ENCODE peak calls at places on chromosomes 16 and 17, in seven cellular contexts. F is ovary, Q is body of pancreas, T is heart left ventricle, H is A549, E is thyroid gland, U is esophagus squamous epithelium. X is an unnamed sample.

GRCh38 chr17:3965123-3965800 is 1.0 kb upstream of the ATP2A3 start:
- DNase-seq in F (no peak), Q (peak; percentile 74), T (peak; percentile 68), H (peak; percentile 92), E (peak; percentile 57), U (peak; percentile 20), X (no peak)

GRCh38 chr17:59437766-59438165 is 106.3 kb downstream of the YPEL2 start:
- DNase-seq in F (no peak), Q (no peak), T (no peak), H (no peak), E (no peak), U (no peak), X (no peak)

GRCh38 chr17:37134050-37134449 is 185.3 kb downstream of the AATF start:
- DNase-seq in F (no peak), Q (no peak), T (no peak), H (no peak), E (no peak), U (no peak), X (no peak)

GRCh38 chr16:89410794-89411309 is 79.5 kb downstream of the ANKRD11 start:
- DNase-seq in F (peak; percentile 74), Q (peak; percentile 91), T (peak; percentile 75), H (no peak), E (peak; percentile 93), U (no peak), X (no peak)

GRCh38 chr17:75476274-75476673 is 19.8 kb downstream of the TMEM94 start:
- DNase-seq in F (peak; percentile 62), Q (no peak), T (peak; percentile 70), H (no peak), E (no peak), U (no peak), X (peak; percentile 53)

GRCh38 chr16:4976079-4976478 is 17.9 kb downstream of the SEC14L5 start:
- DNase-seq in F (no peak), Q (no peak), T (no peak), H (no peak), E (no peak), U (no peak), X (no peak)

GRCh38 chr17:1752425-1752941 is 9.4 kb upstream of the SERPINF1 start:
- DNase-seq in F (no peak), Q (peak; percentile 66), T (no peak), H (peak; percentile 83), E (no peak), U (no peak), X (no peak)

GRCh38 chr17:59963738-59964454 is 644 bp downstream of the RNFT1 start:
- DNase-seq in F (no peak), Q (peak; percentile 43), T (peak; percentile 50), H (peak; percentile 43), E (peak; percentile 48), U (no peak), X (peak; percentile 34)

GRCh38 chr17:47961406-47961805 is 3.7 kb upstream of the PRR15L start:
- DNase-seq in F (no peak), Q (no peak), T (no peak), H (no peak), E (no peak), U (no peak), X (no peak)

GRCh38 chr17:66636111-66636510 is 198.8 kb upstream of the CACNG5 start:
- DNase-seq in F (no peak), Q (no peak), T (no peak), H (no peak), E (no peak), U (no peak), X (no peak)

GRCh38 chr16:83701494-83701893 is 106.3 kb upstream of the HSBP1 start:
- DNase-seq in F (no peak), Q (peak; percentile 12), T (no peak), H (no peak), E (peak; percentile 47), U (no peak), X (no peak)

GRCh38 chr17:56909742-56910508 is 3.9 kb downstream of the TRIM25 start:
- DNase-seq in F (no peak), Q (no peak), T (no peak), H (no peak), E (no peak), U (no peak), X (peak; percentile 53)

GRCh38 chr17:4086041-4086483 is 56.8 kb downstream of the ZZEF1 start:
- DNase-seq in F (no peak), Q (no peak), T (no peak), H (no peak), E (no peak), U (no peak), X (no peak)

GRCh38 chr16:71295950-71296349 is 6.7 kb upstream of the CMTR2 start:
- DNase-seq in F (no peak), Q (no peak), T (no peak), H (no peak), E (no peak), U (no peak), X (no peak)

GRCh38 chr17:7858487-7858832 is 657 bp downstream of the CYB5D1 start:
- DNase-seq in F (peak; percentile 73), Q (peak; percentile 61), T (peak; percentile 56), H (peak; percentile 69), E (peak; percentile 60), U (no peak), X (peak; percentile 43)

GRCh38 chr17:4074831-4075495 is 67.9 kb downstream of the ZZEF1 start:
- DNase-seq in F (no peak), Q (no peak), T (no peak), H (peak; percentile 56), E (no peak), U (no peak), X (no peak)

GRCh38 chr17:40190197-40191021 is 13.1 kb downstream of the RAPGEFL1 start:
- DNase-seq in F (no peak), Q (no peak), T (no peak), H (peak; percentile 87), E (no peak), U (no peak), X (no peak)

GRCh38 chr17:35428229-35428628 is 4.1 kb downstream of the SLFN12 start:
- DNase-seq in F (no peak), Q (no peak), T (no peak), H (no peak), E (no peak), U (no peak), X (no peak)

GRCh38 chr17:79544142-79544914 is 66.5 kb downstream of the RBFOX3 start:
- DNase-seq in F (no peak), Q (no peak), T (no peak), H (no peak), E (no peak), U (no peak), X (no peak)

GRCh38 chr16:13921328-13921727 is 1.4 kb downstream of the ERCC4 start:
- DNase-seq in F (no peak), Q (no peak), T (no peak), H (no peak), E (no peak), U (no peak), X (no peak)

GRCh38 chr16:13873835-13874438 is 46.0 kb upstream of the ERCC4 start:
- DNase-seq in F (no peak), Q (no peak), T (no peak), H (peak; percentile 29), E (no peak), U (no peak), X (no peak)

GRCh38 chr17:79803997-79804855 is 7.3 kb upstream of the CBX8 start:
- DNase-seq in F (no peak), Q (no peak), T (no peak), H (no peak), E (no peak), U (no peak), X (no peak)

GRCh38 chr17:37191219-37191618 is 184.6 kb upstream of the C17orf78 start:
- DNase-seq in F (no peak), Q (no peak), T (no peak), H (no peak), E (no peak), U (no peak), X (no peak)

GRCh38 chr17:29613371-29613837 is 9.3 kb downstream of the CORO6 start:
- DNase-seq in F (peak; percentile 98), Q (peak; percentile 87), T (peak; percentile 96), H (no peak), E (peak; percentile 96), U (peak; percentile 59), X (peak; percentile 90)
- TF ChIP-seq POLR2A in F (no peak), Q (no peak), T (no peak), H (peak; percentile 24), E (peak; percentile 45), U (no peak), X (no peak)

GRCh38 chr16:68548947-68549346 is 9.9 kb downstream of the ZFP90 start:
- DNase-seq in F (no peak), Q (no peak), T (no peak), H (no peak), E (no peak), U (no peak), X (no peak)
- H3K9me3 ChIP-seq in F (peaks cover 6% of the 10 kb centered on the region), Q (no peaks in the 10 kb centered on the region), T (peaks cover 3% of the 10 kb centered on the region), H (peaks cover 81% of the 10 kb centered on the region), E (no peaks in the 10 kb centered on the region), U (no peaks in the 10 kb centered on the region), X (no peaks in the 10 kb centered on the region)

DNA sequence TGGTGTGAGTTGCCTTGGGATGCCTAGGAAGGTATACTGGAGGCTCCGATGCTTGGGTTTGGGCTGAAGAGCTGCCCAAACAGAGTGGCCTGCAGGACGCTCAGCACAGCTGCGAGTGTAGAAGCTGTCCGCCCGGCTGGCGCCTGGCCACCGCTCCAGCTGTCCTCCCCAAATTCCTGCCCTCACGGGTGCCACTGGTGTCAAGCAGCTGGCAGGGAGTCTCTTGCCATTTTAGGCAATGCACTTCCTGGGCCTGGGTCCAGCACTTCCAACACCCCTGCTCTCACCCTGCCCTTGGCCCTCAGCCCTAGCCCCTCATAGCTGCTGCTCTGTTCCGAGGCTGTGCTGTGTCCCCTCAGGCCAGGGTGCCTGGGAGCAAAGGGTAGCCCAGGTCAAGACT is 5.2 kb upstream of the PKMYT1 start:
- DNase-seq in F (no peak), Q (peak; percentile 84), T (peak; percentile 72), H (no peak), E (no peak), U (no peak), X (no peak)
- TF ChIP-seq POLR2A in F (no peak), Q (no peak), T (no peak), H (no peak), E (no peak), U (no peak), X (no peak)

DNA sequence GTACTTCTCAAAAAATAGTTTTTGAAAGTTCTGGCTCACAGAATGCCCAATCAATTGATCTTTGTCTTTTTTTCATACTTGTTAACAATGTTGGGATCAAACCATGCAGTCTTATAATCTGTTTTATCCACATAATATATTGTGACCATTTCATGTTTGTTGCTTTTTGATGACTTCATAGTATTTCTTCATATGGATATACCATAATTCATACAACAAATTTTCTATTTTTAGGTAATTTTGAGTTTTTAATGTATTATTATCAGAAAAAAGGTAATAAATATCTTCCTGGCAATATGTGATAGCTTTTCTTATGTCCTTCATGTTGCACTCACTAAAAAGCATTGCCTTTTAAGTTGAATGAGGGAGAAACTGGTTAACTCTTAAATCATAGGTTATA is 44.8 kb downstream of the TBC1D26 start:
- DNase-seq in F (no peak), Q (no peak), T (no peak), H (no peak), E (no peak), U (no peak), X (no peak)
- H3K9me3 ChIP-seq in F (no peaks in the 10 kb centered on the region), Q (no peaks in the 10 kb centered on the region), T (no peaks in the 10 kb centered on the region), H (peaks cover 34% of the 10 kb centered on the region), E (no peaks in the 10 kb centered on the region), U (no peaks in the 10 kb centered on the region), X (no peaks in the 10 kb centered on the region)

GRCh38 chr17:49388290-49388640 is 26.2 kb upstream of the ZNF652 start:
- DNase-seq in F (no peak), Q (no peak), T (no peak), H (no peak), E (no peak), U (no peak), X (no peak)
- TF ChIP-seq POLR2A in F (no peak), Q (no peak), T (no peak), H (no peak), E (no peak), U (no peak), X (no peak)